ENCODE peak calls at places on chromosomes 11 and 22, in four cellular contexts. G is T-cell; H is stimulated activated naive CD4-positive, alpha-beta T cell; A is mesenteric fat pad. M is an unnamed sample.

GRCh38 chr11:119155733-119156492 is 7.1 kb downstream of the ABCG4 start:
- DNase-seq in G (no peak), H (no peak), A (no peak), M (no peak)

GRCh38 chr22:34225278-34225677 is 305.0 kb upstream of the LARGE1 start:
- DNase-seq in A (no peak), G (no peak), H (no peak), M (no peak)

GRCh38 chr11:3738241-3738640 is 59.1 kb downstream of the NUP98 start:
- DNase-seq in G (no peak), H (no peak), A (no peak), M (no peak)

GRCh38 chr22:50222508-50222907 is 21.7 kb downstream of the SELENOO start:
- DNase-seq in A (no peak), G (no peak), H (no peak), M (no peak)

GRCh38 chr11:129992161-129992944 is 10.3 kb downstream of the PRDM10 start:
- DNase-seq in G (peak; percentile 32), H (peak; percentile 16), A (no peak), M (no peak)

GRCh38 chr11:111422494-111423249 is 43.6 kb upstream of the POU2AF1 start:
- DNase-seq in H (peak; percentile 8), G (peak; percentile 40), A (no peak), M (no peak)

GRCh38 chr11:80502511-80502910 is 1061.7 kb upstream of the TENM4 start:
- DNase-seq in H (no peak), G (no peak), A (no peak), M (no peak)

GRCh38 chr11:5291207-5291838 is 10.4 kb downstream of the OR51B4 start:
- DNase-seq in A (no peak), G (no peak), H (no peak), M (no peak)

GRCh38 chr22:44550666-44551491 is 52.8 kb upstream of the RTL6 start:
- DNase-seq in A (peak; percentile 87), G (no peak), H (no peak), M (peak; percentile 43)

GRCh38 chr11:66546368-66546965 is at the start of gene ACTN3:
- DNase-seq in A (no peak), G (no peak), H (no peak), M (peak; percentile 46)

GRCh38 chr11:66768088-66768521 is 39.1 kb upstream of the SPTBN2 start:
- DNase-seq in H (no peak), G (no peak), A (no peak), M (no peak)

GRCh38 chr22:32206774-32207758 is 2.2 kb upstream of the RFPL2 start:
- DNase-seq in H (no peak), A (no peak), G (peak; percentile 23), M (peak; percentile 13)

GRCh38 chr11:89436071-89436470 is 55.1 kb downstream of the NOX4 start:
- DNase-seq in A (no peak), G (no peak), H (no peak), M (no peak)

GRCh38 chr11:7540830-7541555 is 27.2 kb downstream of the PPFIBP2 start:
- DNase-seq in G (no peak), H (no peak), A (no peak), M (no peak)

GRCh38 chr11:129440028-129440630 is 64.5 kb downstream of the BARX2 start:
- DNase-seq in A (no peak), G (no peak), H (no peak), M (no peak)

GRCh38 chr11:114783805-114784204 is 105.5 kb downstream of the NXPE2 start:
- DNase-seq in A (no peak), G (no peak), H (no peak), M (no peak)

GRCh38 chr22:24550028-24550901 is 4.7 kb downstream of the GUCD1 start:
- DNase-seq in H (no peak), G (no peak), A (no peak), M (no peak)

GRCh38 chr11:76670475-76671235 is at the start of gene LRRC32:
- DNase-seq in H (no peak), A (no peak), G (no peak), M (peak; percentile 84)

GRCh38 chr11:67439321-67440228 is 2.1 kb upstream of the PTPRCAP start:
- DNase-seq in H (no peak), G (no peak), A (no peak), M (no peak)

GRCh38 chr11:124756033-124756752 is 4.1 kb upstream of the VSIG2 start:
- DNase-seq in G (no peak), H (no peak), A (no peak), M (no peak)

GRCh38 chr11:61378713-61379313 is 13.6 kb upstream of the TMEM216 start:
- DNase-seq in H (no peak), G (no peak), A (no peak), M (no peak)

GRCh38 chr11:44590769-44591168 is 25.3 kb downstream of the CD82 start:
- DNase-seq in A (no peak), G (no peak), H (no peak), M (no peak)

GRCh38 chr11:100865443-100865842 is 178.4 kb downstream of the ARHGAP42 start:
- DNase-seq in H (no peak), A (no peak), G (no peak), M (no peak)

GRCh38 chr11:73152861-73153483 is 10.9 kb upstream of the FCHSD2 start:
- DNase-seq in G (peak; percentile 41), A (peak; percentile 47), H (no peak), M (no peak)

GRCh38 chr11:59787816-59788215 is 22.8 kb downstream of the MRPL16 start:
- DNase-seq in G (no peak), H (no peak), A (no peak), M (no peak)

GRCh38 chr11:108122166-108122628 is 830 bp downstream of the ACAT1 start:
- DNase-seq in H (no peak), A (no peak), G (no peak), M (no peak)

GRCh38 chr22:42173183-42173926 is 42.7 kb upstream of the CYP2D6 start:
- DNase-seq in H (no peak), A (no peak), G (no peak), M (no peak)

GRCh38 chr11:134464196-134464595 is 52.2 kb upstream of the B3GAT1 start:
- DNase-seq in H (no peak), A (no peak), G (no peak), M (no peak)

GRCh38 chr11:77039491-77040400 is 5.5 kb downstream of the B3GNT6 start:
- DNase-seq in G (peak; percentile 10), A (peak; percentile 90), H (no peak), M (no peak)